ENCODE peak calls at places on chromosome 15, in seven cellular contexts. T, S, X, V, R, H and W are unnamed samples.

GRCh38 chr15:87816016-87816415 is 440.5 kb downstream of the NTRK3 start:
- DNase-seq in S (no peak), X (no peak), H (no peak), V (no peak), T (no peak), R (no peak), W (no peak)

GRCh38 chr15:80174017-80174746 is 21.4 kb downstream of the FAH start:
- DNase-seq in T (no peak), V (no peak), H (no peak), R (no peak), X (no peak), S (no peak), W (no peak)

GRCh38 chr15:52518972-52519371 is 9.7 kb downstream of the MYO5A start:
- DNase-seq in R (no peak), T (no peak), S (no peak), V (no peak), H (no peak), X (no peak), W (no peak)

GRCh38 chr15:62779041-62779810 is 263.3 kb upstream of the TPM1 start:
- DNase-seq in H (no peak), R (no peak), T (no peak), S (no peak), V (no peak), X (no peak), W (no peak)

GRCh38 chr15:70559223-70559823 is 204.0 kb downstream of the UACA start:
- DNase-seq in H (no peak), V (peak; percentile 61), R (no peak), X (no peak), T (no peak), S (peak; percentile 49), W (no peak)

GRCh38 chr15:87477759-87478687 is 778.5 kb downstream of the NTRK3 start:
- DNase-seq in R (no peak), T (no peak), X (no peak), H (no peak), V (peak; percentile 49), S (no peak), W (no peak)

GRCh38 chr15:92033723-92034122 is 180.2 kb downstream of the SLCO3A1 start:
- DNase-seq in S (no peak), H (no peak), R (no peak), T (no peak), V (no peak), X (no peak), W (no peak)

GRCh38 chr15:56244811-56245576 is 1.3 kb upstream of the RFX7 start:
- DNase-seq in H (no peak), X (peak; percentile 85), R (peak; percentile 12), S (no peak), T (no peak), V (no peak), W (no peak)

GRCh38 chr15:77640615-77641014 is 7.9 kb upstream of the LINGO1 start:
- DNase-seq in H (no peak), S (no peak), R (no peak), X (no peak), V (no peak), T (no peak), W (no peak)

GRCh38 chr15:43127752-43128151 is 5.6 kb upstream of the TMEM62 start:
- DNase-seq in S (no peak), X (peak; percentile 69), R (no peak), T (no peak), V (no peak), H (no peak), W (no peak)

GRCh38 chr15:69852482-69853275 is 245.0 kb downstream of the TLE3 start:
- DNase-seq in V (no peak), S (no peak), T (no peak), H (no peak), R (no peak), X (no peak), W (no peak)

GRCh38 chr15:88878720-88879184 is 16.6 kb downstream of the HAPLN3 start:
- DNase-seq in V (peak; percentile 85), R (peak; percentile 83), T (no peak), S (peak; percentile 82), H (no peak), X (peak; percentile 37), W (peak; percentile 74)

GRCh38 chr15:71373917-71374316 is 258.6 kb downstream of the THSD4 start:
- DNase-seq in R (no peak), X (no peak), H (no peak), V (no peak), S (no peak), T (no peak), W (no peak)

GRCh38 chr15:50888054-50888453 is 20.4 kb upstream of the AP4E1 start:
- DNase-seq in H (no peak), V (no peak), S (no peak), R (no peak), T (no peak), X (no peak), W (no peak)

GRCh38 chr15:50889589-50889988 is 18.9 kb upstream of the AP4E1 start:
- DNase-seq in X (no peak), T (no peak), H (no peak), S (no peak), V (no peak), R (no peak), W (no peak)

GRCh38 chr15:50893976-50894375 is 14.5 kb upstream of the AP4E1 start:
- DNase-seq in H (no peak), S (no peak), V (no peak), R (no peak), X (no peak), T (no peak), W (no peak)

GRCh38 chr15:50890751-50891150 is 17.7 kb upstream of the AP4E1 start:
- DNase-seq in R (no peak), V (no peak), T (no peak), H (no peak), X (no peak), S (no peak), W (no peak)

DNA sequence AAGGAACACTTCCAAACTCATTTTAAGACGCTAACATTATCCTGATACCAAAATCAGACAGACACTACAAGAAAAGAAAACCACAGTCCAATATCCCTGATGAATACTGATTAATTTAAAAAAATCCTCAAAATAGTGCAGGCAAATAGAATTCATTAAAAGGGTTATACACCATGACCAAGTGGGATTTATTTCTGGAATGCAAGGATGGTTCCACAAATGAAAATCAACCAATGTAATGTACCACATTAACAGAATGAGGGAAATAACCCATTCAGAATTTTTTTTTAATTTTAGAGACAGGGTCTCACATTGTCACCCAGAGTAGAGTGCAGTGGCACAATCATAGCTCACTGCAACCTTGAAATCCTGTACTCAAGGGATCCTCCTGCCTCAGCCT is 17.3 kb upstream of the AP4E1 start:
- DNase-seq in H (no peak), R (no peak), T (no peak), V (no peak), S (no peak), X (no peak), W (no peak)
- TF ChIP-seq POLR2AphosphoS5 in H (no peak), R (no peak), T (no peak), V (no peak), S (no peak), X (no peak), W (no peak)

DNA sequence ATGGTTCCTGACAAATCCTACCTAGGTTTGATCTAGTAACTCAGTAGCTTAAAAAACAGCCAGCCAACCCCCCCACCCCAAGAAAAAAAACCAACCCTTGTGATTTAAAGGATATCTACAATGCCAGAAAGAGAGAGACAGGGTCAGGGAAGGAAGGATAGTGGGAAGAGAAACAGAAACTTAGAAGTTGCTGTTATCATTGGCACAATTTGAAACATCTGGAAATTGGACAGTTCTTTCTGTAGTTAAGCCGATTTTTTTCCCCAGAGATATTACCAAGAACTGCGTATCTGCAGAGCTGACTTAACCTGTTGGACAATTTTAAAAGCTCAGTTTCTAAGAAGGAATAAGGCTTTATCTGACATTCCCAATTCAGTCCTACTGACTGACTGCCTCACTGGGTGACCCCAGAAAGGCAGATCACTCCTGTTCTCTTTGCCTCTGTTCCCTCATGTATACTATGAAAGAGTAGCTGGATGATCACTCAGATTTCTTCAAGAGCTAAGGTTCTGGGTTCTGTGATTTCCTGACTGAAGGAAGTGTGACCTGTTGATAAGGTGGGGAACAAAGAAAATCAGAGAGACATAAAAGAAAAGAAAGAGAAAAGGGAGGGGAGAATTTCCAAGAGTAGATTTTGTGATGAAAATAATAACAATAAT is 128.3 kb downstream of the MAP2K5 start:
- DNase-seq in H (no peak), T (no peak), V (no peak), S (no peak), X (no peak), R (peak; percentile 8), W (no peak)
- TF ChIP-seq TAF1 in H (no peak), T (no peak), V (no peak), S (no peak), X (no peak), R (no peak), W (no peak)

GRCh38 chr15:83655237-83655616 is 1.3 kb downstream of the ADAMTSL3 start:
- DNase-seq in H (no peak), S (no peak), X (no peak), V (no peak), T (no peak), R (peak; percentile 3), W (no peak)

GRCh38 chr15:83654379-83655236 is 685 bp downstream of the ADAMTSL3 start:
- DNase-seq in H (no peak), V (no peak), R (peak; percentile 4), X (no peak), S (no peak), T (no peak), W (no peak)

GRCh38 chr15:83653288-83653638 is 660 bp upstream of the ADAMTSL3 start:
- DNase-seq in H (no peak), V (no peak), S (no peak), T (no peak), R (peak; percentile 4), X (no peak), W (no peak)

GRCh38 chr15:83652606-83653204 is 1.2 kb upstream of the ADAMTSL3 start:
- DNase-seq in V (no peak), R (peak; percentile 3), H (no peak), X (no peak), S (no peak), T (no peak), W (no peak)

GRCh38 chr15:83653639-83654378 is at the start of gene ADAMTSL3:
- DNase-seq in X (no peak), R (peak; percentile 5), V (peak; percentile 62), H (peak; percentile 25), T (no peak), S (no peak), W (no peak)
- TF ChIP-seq POLR2AphosphoS5 in X (no peak), R (no peak), V (no peak), H (no peak), T (no peak), S (no peak), W (no peak)

GRCh38 chr15:74039656-74040010 is 42.7 kb downstream of the GOLGA6A start:
- DNase-seq in X (no peak), R (no peak), V (no peak), H (no peak), T (no peak), S (no peak), W (no peak)

GRCh38 chr15:74037171-74038117 is 42.9 kb downstream of the PML start:
- DNase-seq in X (no peak), V (no peak), S (no peak), R (no peak), T (no peak), H (no peak), W (no peak)

GRCh38 chr15:74041311-74041756 is 41.0 kb downstream of the GOLGA6A start:
- DNase-seq in R (peak; percentile 2), H (no peak), V (no peak), X (no peak), S (no peak), T (no peak), W (no peak)

GRCh38 chr15:74040115-74040850 is 42.1 kb downstream of the GOLGA6A start:
- DNase-seq in H (peak; percentile 27), T (no peak), V (no peak), X (no peak), S (no peak), R (no peak), W (no peak)

GRCh38 chr15:74038707-74039655 is 43.4 kb downstream of the GOLGA6A start:
- DNase-seq in X (no peak), H (no peak), S (no peak), T (no peak), R (peak; percentile 55), V (no peak), W (no peak)
- TF ChIP-seq TAF1 in X (no peak), H (no peak), S (no peak), T (no peak), R (no peak), V (no peak), W (no peak)